ENCODE peak calls at places on chromosomes 6 and 20, in six cellular contexts. M is iris pigment epithelial cell, B is foreskin keratinocyte, L is NCI-H748 treated with DMSO at 0.1 percent for 48 hours, X is lung, T is hepatocyte. U is an unnamed sample.

GRCh38 chr6:74347161-74347560 is 651.2 kb downstream of the CD109 start:
- DNase-seq in M (no peak), B (no peak), L (no peak), X (no peak), T (no peak), U (no peak)

GRCh38 chr6:144928847-144929246 is 643.7 kb downstream of the UTRN start:
- DNase-seq in M (no peak), B (no peak), L (no peak), X (no peak), T (no peak), U (no peak)

GRCh38 chr6:148523051-148523450 is 180.4 kb downstream of the SASH1 start:
- DNase-seq in M (peak; percentile 89), B (peak; percentile 31), L (no peak), X (no peak), T (no peak), U (no peak)

GRCh38 chr6:65570340-65570739 is 136.7 kb downstream of the EYS start:
- DNase-seq in M (no peak), B (no peak), L (no peak), X (no peak), T (no peak), U (no peak)

GRCh38 chr6:40347571-40348011 is 239.6 kb downstream of the LRFN2 start:
- DNase-seq in M (no peak), B (no peak), L (no peak), X (peak; percentile 14), T (no peak), U (peak; percentile 20)

GRCh38 chr20:23152308-23152892 is 66.3 kb upstream of the CD93 start:
- DNase-seq in M (peak; percentile 62), B (no peak), L (no peak), X (no peak), T (peak; percentile 87), U (peak; percentile 50)

GRCh38 chr6:40353197-40353966 is 233.8 kb downstream of the LRFN2 start:
- DNase-seq in M (no peak), B (no peak), L (no peak), X (peak; percentile 15), T (no peak), U (peak; percentile 13)

GRCh38 chr20:61668771-61669503 is 396.7 kb downstream of the TAF4 start:
- DNase-seq in M (no peak), B (no peak), L (no peak), X (no peak), T (no peak), U (no peak)

GRCh38 chr6:16311763-16312162 is 73.4 kb downstream of the GMPR start:
- DNase-seq in M (no peak), B (no peak), L (no peak), X (no peak), T (no peak), U (no peak)

GRCh38 chr20:50273601-50274491 is 83.2 kb downstream of the CEBPB start:
- DNase-seq in M (no peak), B (no peak), L (no peak), X (no peak), T (no peak), U (no peak)

GRCh38 chr6:138986578-138986977 is 1.5 kb downstream of the REPS1 start:
- DNase-seq in M (peak; percentile 36), B (no peak), L (no peak), X (no peak), T (no peak), U (no peak)

U was measured in ureter.